ENCODE peak calls at places on chromosome 22, in six cellular contexts. R, K, Y, D, B and E are unnamed samples.

GRCh38 chr22:45237065-45237990 is 3.4 kb downstream of the KIAA0930 start:
- DNase-seq in R (no peak), D (peak; percentile 11), Y (no peak), K (no peak), B (no peak), E (no peak)

GRCh38 chr22:24407884-24408283 is 19.5 kb upstream of the ADORA2A start:
- DNase-seq in Y (no peak), D (no peak), B (no peak), R (no peak), K (no peak), E (no peak)

GRCh38 chr22:46596819-46597218 is 23.4 kb upstream of the GRAMD4 start:
- DNase-seq in R (no peak), D (no peak), Y (peak; percentile 74), B (no peak), K (peak; percentile 95), E (no peak)

GRCh38 chr22:29080061-29080975 is 7.5 kb downstream of the KREMEN1 start:
- DNase-seq in Y (no peak), D (no peak), R (no peak), B (no peak), K (no peak), E (no peak)

GRCh38 chr22:49426098-49426497 is 401.6 kb downstream of the BRD1 start:
- DNase-seq in Y (no peak), R (no peak), K (no peak), D (no peak), B (no peak), E (no peak)

GRCh38 chr22:37239336-37240239 is 4.5 kb downstream of the RAC2 start:
- DNase-seq in B (no peak), Y (no peak), D (no peak), R (no peak), K (no peak), E (no peak)

GRCh38 chr22:38345782-38346181 is 28.5 kb upstream of the CSNK1E start:
- DNase-seq in D (no peak), K (no peak), Y (no peak), R (no peak), B (no peak), E (peak; percentile 43)

GRCh38 chr22:48105254-48105653 is 1342.8 kb downstream of the TBC1D22A start:
- DNase-seq in D (no peak), B (no peak), Y (no peak), R (no peak), K (peak; percentile 6), E (peak; percentile 38)

GRCh38 chr22:39960791-39961746 is 872 bp downstream of the TMA7B start:
- DNase-seq in R (peak; percentile 49), Y (no peak), B (peak; percentile 55), D (no peak), K (no peak), E (no peak)

GRCh38 chr22:44590291-44590690 is 92.3 kb upstream of the RTL6 start:
- DNase-seq in Y (no peak), K (no peak), D (peak; percentile 10), R (no peak), B (no peak), E (no peak)

GRCh38 chr22:45008853-45009751 is 703 bp downstream of the PHF21B start:
- DNase-seq in R (no peak), Y (no peak), D (no peak), K (no peak), B (no peak), E (no peak)

GRCh38 chr22:26751217-26751616 is 93.8 kb downstream of the MIAT start:
- DNase-seq in K (no peak), R (no peak), B (no peak), D (peak; percentile 39), Y (no peak), E (no peak)

GRCh38 chr22:49368976-49369725 is 458.5 kb downstream of the BRD1 start:
- DNase-seq in R (no peak), K (peak; percentile 14), B (no peak), Y (no peak), D (no peak), E (peak; percentile 30)

GRCh38 chr22:38203855-38204497 is 2.2 kb downstream of the MAFF start:
- DNase-seq in D (no peak), R (no peak), K (no peak), Y (no peak), B (no peak), E (no peak)

GRCh38 chr22:30564766-30565118 is 9.7 kb downstream of the GAL3ST1 start:
- DNase-seq in B (no peak), K (no peak), Y (no peak), R (no peak), D (no peak), E (no peak)